ENCODE peak calls at places on chromosomes 16 and 17, in ten cellular contexts. T, U, A, N, S, K, M, J, P and Q are unnamed samples.
A peak's percentile ranks its signal among the peaks of the same experiment; 100 is the strongest.

GRCh38 chr16:31063843-31064611 is 10.0 kb downstream of the ZNF668 start:
- DNase-seq in T (no peak), U (no peak), A (no peak), N (no peak), S (no peak), K (no peak), M (no peak), J (no peak), P (peak; percentile 76), Q (no peak)

GRCh38 chr16:67277999-67278772 is 1.1 kb upstream of the PLEKHG4 start:
- DNase-seq in T (no peak), U (no peak), A (no peak), N (no peak), S (peak; percentile 52), K (peak; percentile 49), M (no peak), J (peak; percentile 94), P (no peak), Q (no peak)

GRCh38 chr17:35291802-35292201 is 48.9 kb downstream of the SLFN5 start:
- DNase-seq in T (no peak), U (no peak), A (peak; percentile 17), N (no peak), S (peak; percentile 91), K (peak; percentile 45), M (no peak), J (peak; percentile 88), P (no peak), Q (no peak)

GRCh38 chr16:86508947-86509758 is 1.2 kb upstream of the FOXF1 start:
- DNase-seq in T (no peak), U (no peak), A (peak; percentile 41), N (no peak), S (peak; percentile 94), K (no peak), M (no peak), J (peak; percentile 64), P (peak; percentile 9), Q (no peak)

GRCh38 chr17:6461792-6462524 is 17.7 kb downstream of the PIMREG start:
- DNase-seq in T (no peak), U (peak; percentile 20), A (no peak), N (no peak), S (no peak), K (no peak), M (no peak), J (no peak), P (no peak), Q (no peak)

GRCh38 chr16:57781741-57782606 is 20.3 kb downstream of the KIFC3 start:
- DNase-seq in T (no peak), U (no peak), A (no peak), N (no peak), S (peak; percentile 45), K (peak; percentile 16), M (no peak), J (peak; percentile 49), P (no peak), Q (no peak)

GRCh38 chr17:73292031-73292531 is 19.7 kb downstream of the CDC42EP4 start:
- DNase-seq in T (no peak), U (no peak), A (peak; percentile 49), N (peak; percentile 88), S (peak; percentile 74), K (no peak), M (no peak), J (peak; percentile 86), P (no peak), Q (no peak)

GRCh38 chr17:65366102-65366844 is 195.2 kb downstream of the AXIN2 start:
- DNase-seq in T (no peak), U (peak; percentile 82), A (no peak), N (no peak), S (no peak), K (no peak), M (no peak), J (peak; percentile 5), P (no peak), Q (no peak)

GRCh38 chr16:16013812-16014211 is 64.4 kb downstream of the ABCC1 start:
- DNase-seq in T (no peak), U (no peak), A (no peak), N (no peak), S (no peak), K (no peak), M (no peak), J (no peak), P (no peak), Q (no peak)

GRCh38 chr17:36498155-36498554 is 11.7 kb downstream of the ZNHIT3 start:
- DNase-seq in T (no peak), U (no peak), A (no peak), N (peak; percentile 73), S (no peak), K (no peak), M (no peak), J (peak; percentile 12), P (no peak), Q (no peak)

GRCh38 chr17:36808181-36808661 is 129.1 kb upstream of the LHX1 start:
- DNase-seq in T (no peak), U (no peak), A (no peak), N (no peak), S (peak; percentile 32), K (no peak), M (no peak), J (no peak), P (no peak), Q (no peak)

GRCh38 chr17:72183194-72183685 is 62.4 kb downstream of the SOX9 start:
- DNase-seq in T (no peak), U (no peak), A (peak; percentile 88), N (no peak), S (no peak), K (no peak), M (no peak), J (no peak), P (no peak), Q (no peak)

GRCh38 chr16:29761882-29762281 is 16.1 kb upstream of the C16orf54 start:
- DNase-seq in T (no peak), U (no peak), A (no peak), N (no peak), S (no peak), K (no peak), M (no peak), J (no peak), P (no peak), Q (no peak)

GRCh38 chr17:74368341-74369152 is 1.2 kb downstream of the GPR142 start:
- DNase-seq in T (peak; percentile 72), U (peak; percentile 76), A (peak; percentile 66), N (peak; percentile 86), S (peak; percentile 40), K (no peak), M (peak; percentile 65), J (peak; percentile 52), P (peak; percentile 75), Q (peak; percentile 28)

GRCh38 chr16:1920727-1921155 is 2.5 kb upstream of the HS3ST6 start:
- DNase-seq in T (no peak), U (no peak), A (peak; percentile 53), N (no peak), S (peak; percentile 20), K (no peak), M (no peak), J (no peak), P (no peak), Q (no peak)

GRCh38 chr17:47897561-47897960 is 1.5 kb downstream of the SP2 start:
- DNase-seq in T (no peak), U (no peak), A (no peak), N (no peak), S (no peak), K (no peak), M (peak; percentile 62), J (no peak), P (no peak), Q (no peak)